ENCODE peak calls at places on chromosomes 7 and 10, in six cellular contexts. One of them, this sample, is unnamed.

GRCh38 chr7:31092606-31093005 is 40.5 kb downstream of the ADCYAP1R1 start:
- DNase-seq in left lung: no peak
- DNase-seq in astrocyte: no peak
- DNase-seq in Panc1: no peak
- DNase-seq in MM.1S: no peak
- DNase-seq in tibial nerve: no peak
- DNase-seq in this sample: no peak

GRCh38 chr10:54469587-54470323 is 331.3 kb downstream of the PCDH15 start:
- DNase-seq in tibial nerve: no peak
- DNase-seq in MM.1S: peak; percentile 84
- DNase-seq in left lung: no peak
- DNase-seq in Panc1: no peak
- DNase-seq in astrocyte: no peak
- DNase-seq in this sample: no peak

GRCh38 chr7:46881507-46882127 is 700.3 kb downstream of the TNS3 start:
- DNase-seq in astrocyte: no peak
- DNase-seq in Panc1: no peak
- DNase-seq in tibial nerve: no peak
- DNase-seq in MM.1S: no peak
- DNase-seq in left lung: no peak
- DNase-seq in this sample: no peak

GRCh38 chr7:119514326-119514725 is 758.6 kb upstream of the KCND2 start:
- DNase-seq in astrocyte: no peak
- DNase-seq in left lung: no peak
- DNase-seq in Panc1: no peak
- DNase-seq in MM.1S: no peak
- DNase-seq in tibial nerve: no peak
- DNase-seq in this sample: no peak

GRCh38 chr10:33746176-33746575 is 411.7 kb upstream of the NRP1 start:
- DNase-seq in MM.1S: no peak
- DNase-seq in left lung: no peak
- DNase-seq in Panc1: no peak
- DNase-seq in astrocyte: no peak
- DNase-seq in tibial nerve: no peak
- DNase-seq in this sample: no peak

GRCh38 chr7:159109092-159110035 is 35.3 kb downstream of the VIPR2 start:
- DNase-seq in astrocyte: no peak
- DNase-seq in left lung: no peak
- DNase-seq in MM.1S: peak; percentile 18
- DNase-seq in tibial nerve: no peak
- DNase-seq in Panc1: no peak
- DNase-seq in this sample: peak; percentile 27

GRCh38 chr10:55263327-55263726 is 462.3 kb upstream of the PCDH15 start:
- DNase-seq in left lung: no peak
- DNase-seq in Panc1: no peak
- DNase-seq in tibial nerve: no peak
- DNase-seq in MM.1S: no peak
- DNase-seq in astrocyte: no peak
- DNase-seq in this sample: no peak

GRCh38 chr10:5442056-5442989 is 30.0 kb downstream of the NET1 start:
- DNase-seq in left lung: no peak
- DNase-seq in tibial nerve: no peak
- DNase-seq in astrocyte: no peak
- DNase-seq in MM.1S: peak; percentile 51
- DNase-seq in Panc1: no peak
- DNase-seq in this sample: peak; percentile 59

GRCh38 chr7:12771378-12771877 is 84.0 kb downstream of the ARL4A start:
- DNase-seq in tibial nerve: no peak
- DNase-seq in astrocyte: peak; percentile 88
- DNase-seq in left lung: peak; percentile 33
- DNase-seq in MM.1S: no peak
- DNase-seq in Panc1: no peak
- DNase-seq in this sample: peak; percentile 72

GRCh38 chr10:6350609-6351008 is 147.9 kb downstream of the PFKFB3 start:
- DNase-seq in Panc1: no peak
- DNase-seq in tibial nerve: no peak
- DNase-seq in astrocyte: no peak
- DNase-seq in left lung: no peak
- DNase-seq in MM.1S: no peak
- DNase-seq in this sample: no peak

GRCh38 chr7:70392870-70393269 is 739.1 kb upstream of the GALNT17 start:
- DNase-seq in left lung: no peak
- DNase-seq in Panc1: no peak
- DNase-seq in tibial nerve: no peak
- DNase-seq in MM.1S: no peak
- DNase-seq in astrocyte: no peak
- DNase-seq in this sample: no peak

GRCh38 chr7:70387197-70387596 is 744.7 kb upstream of the GALNT17 start:
- DNase-seq in MM.1S: no peak
- DNase-seq in left lung: no peak
- DNase-seq in Panc1: no peak
- DNase-seq in astrocyte: no peak
- DNase-seq in tibial nerve: no peak
- DNase-seq in this sample: no peak

GRCh38 chr7:70389752-70390151 is 742.2 kb upstream of the GALNT17 start:
- DNase-seq in tibial nerve: no peak
- DNase-seq in astrocyte: peak; percentile 37
- DNase-seq in left lung: no peak
- DNase-seq in Panc1: no peak
- DNase-seq in MM.1S: no peak
- DNase-seq in this sample: no peak

GRCh38 chr7:70392282-70392681 is 739.7 kb upstream of the GALNT17 start:
- DNase-seq in MM.1S: no peak
- DNase-seq in tibial nerve: no peak
- DNase-seq in left lung: no peak
- DNase-seq in astrocyte: peak; percentile 59
- DNase-seq in Panc1: no peak
- DNase-seq in this sample: no peak

GRCh38 chr7:70390251-70390650 is 741.7 kb upstream of the GALNT17 start:
- DNase-seq in left lung: no peak
- DNase-seq in astrocyte: peak; percentile 70
- DNase-seq in MM.1S: no peak
- DNase-seq in Panc1: no peak
- DNase-seq in tibial nerve: peak; percentile 17
- DNase-seq in this sample: no peak
- H3K4me3 ChIP-seq in left lung: no peak overlapping the region
- H3K4me3 ChIP-seq in astrocyte: no peak overlapping the region
- H3K4me3 ChIP-seq in MM.1S: no peak overlapping the region
- H3K4me3 ChIP-seq in Panc1: no peak overlapping the region
- H3K4me3 ChIP-seq in tibial nerve: no peak overlapping the region
- H3K4me3 ChIP-seq in this sample: no peak overlapping the region

GRCh38 chr7:42527004-42527403 is 290.0 kb upstream of the GLI3 start:
- DNase-seq in left lung: no peak
- DNase-seq in astrocyte: peak; percentile 4
- DNase-seq in tibial nerve: no peak
- DNase-seq in MM.1S: no peak
- DNase-seq in Panc1: no peak
- DNase-seq in this sample: no peak

GRCh38 chr7:42522227-42522991 is 285.4 kb upstream of the GLI3 start:
- DNase-seq in Panc1: no peak
- DNase-seq in left lung: peak; percentile 34
- DNase-seq in astrocyte: peak; percentile 8
- DNase-seq in MM.1S: peak; percentile 46
- DNase-seq in tibial nerve: no peak
- DNase-seq in this sample: no peak
- TF ChIP-seq CTCF in Panc1: no peak
- TF ChIP-seq CTCF in left lung: no peak
- TF ChIP-seq CTCF in astrocyte: no peak
- TF ChIP-seq CTCF in MM.1S: no peak
- TF ChIP-seq CTCF in tibial nerve: peak; percentile 15
- TF ChIP-seq CTCF in this sample: no peak

GRCh38 chr10:68151453-68151852 is 42.2 kb downstream of the MYPN start:
- DNase-seq in left lung: no peak
- DNase-seq in Panc1: no peak
- DNase-seq in MM.1S: no peak
- DNase-seq in astrocyte: no peak
- DNase-seq in tibial nerve: no peak
- DNase-seq in this sample: no peak
- H3K4me3 ChIP-seq in left lung: no peak overlapping the region
- H3K4me3 ChIP-seq in Panc1: no peak overlapping the region
- H3K4me3 ChIP-seq in MM.1S: no peak overlapping the region
- H3K4me3 ChIP-seq in astrocyte: no peak overlapping the region
- H3K4me3 ChIP-seq in tibial nerve: no peak overlapping the region
- H3K4me3 ChIP-seq in this sample: no peak overlapping the region

DNA sequence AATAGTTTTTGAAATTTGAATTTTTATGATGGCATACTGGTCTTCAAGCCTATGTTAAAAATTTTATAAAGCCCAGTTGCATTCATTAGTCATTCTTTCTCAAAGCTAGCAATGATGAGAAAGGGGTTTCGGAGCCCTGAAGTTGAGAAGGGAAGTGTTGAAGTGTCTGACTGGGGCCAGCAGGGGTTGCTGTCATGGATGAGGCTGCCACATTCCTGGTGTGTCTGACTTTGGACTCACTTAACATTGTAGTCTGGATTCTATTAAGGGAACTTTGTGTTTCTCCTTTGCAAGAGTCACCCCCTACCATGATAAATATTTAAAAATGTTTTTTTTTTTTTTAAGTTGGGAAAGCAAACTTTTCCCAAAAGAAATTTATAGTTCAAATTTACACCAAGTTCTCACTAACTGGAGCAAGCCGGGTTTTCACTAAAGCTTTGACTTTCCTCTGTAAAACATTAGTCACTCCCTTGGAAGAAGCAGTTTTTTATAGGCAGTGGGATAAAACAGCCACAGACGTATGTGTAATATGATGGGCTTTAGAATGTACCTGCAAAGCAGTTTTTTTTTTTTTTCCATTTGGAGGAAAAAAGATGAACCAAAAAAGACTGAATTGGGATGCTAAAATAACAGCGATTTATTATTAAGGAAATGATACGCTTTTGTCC is 243.6 kb downstream of the TWIST1 start:
- DNase-seq in tibial nerve: no peak
- DNase-seq in Panc1: no peak
- DNase-seq in left lung: no peak
- DNase-seq in astrocyte: no peak
- DNase-seq in MM.1S: no peak
- DNase-seq in this sample: no peak
- TF ChIP-seq CTCF in tibial nerve: no peak
- TF ChIP-seq CTCF in Panc1: peak; percentile 56
- TF ChIP-seq CTCF in left lung: no peak
- TF ChIP-seq CTCF in astrocyte: peak; percentile 23
- TF ChIP-seq CTCF in MM.1S: no peak
- TF ChIP-seq CTCF in this sample: peak; percentile 36

DNA sequence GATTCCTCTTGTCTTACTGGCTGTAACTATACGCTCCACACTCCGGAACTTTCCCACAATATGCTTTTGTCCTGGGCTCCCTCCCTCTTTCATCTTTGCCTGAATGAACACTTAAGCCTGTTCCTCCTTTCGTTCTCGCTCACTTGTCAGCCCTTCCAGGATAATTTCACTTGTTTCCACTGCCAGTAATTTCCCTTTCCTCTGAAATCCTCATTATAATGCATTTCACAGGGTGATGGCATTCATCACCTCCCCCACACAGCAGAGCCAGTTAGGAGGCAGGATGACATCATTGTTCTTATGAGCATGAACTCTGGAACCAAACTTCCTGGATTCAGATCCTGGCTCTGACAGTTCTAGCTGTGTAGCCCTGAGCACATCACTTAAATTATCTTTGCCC is 372.6 kb downstream of the GPR158 start:
- DNase-seq in tibial nerve: no peak
- DNase-seq in astrocyte: peak; percentile 66
- DNase-seq in Panc1: no peak
- DNase-seq in left lung: no peak
- DNase-seq in MM.1S: no peak
- DNase-seq in this sample: no peak
- H3K4me3 ChIP-seq in tibial nerve: no peak overlapping the region
- H3K4me3 ChIP-seq in astrocyte: peak overlapping the region; percentile 23
- H3K4me3 ChIP-seq in Panc1: no peak overlapping the region
- H3K4me3 ChIP-seq in left lung: no peak overlapping the region
- H3K4me3 ChIP-seq in MM.1S: no peak overlapping the region
- H3K4me3 ChIP-seq in this sample: no peak overlapping the region

GRCh38 chr7:17651926-17652385 is 288.3 kb downstream of the SNX13 start:
- DNase-seq in MM.1S: no peak
- DNase-seq in tibial nerve: no peak
- DNase-seq in astrocyte: peak; percentile 91
- DNase-seq in left lung: no peak
- DNase-seq in Panc1: no peak
- DNase-seq in this sample: no peak

GRCh38 chr7:17645500-17645899 is 294.8 kb downstream of the SNX13 start:
- DNase-seq in MM.1S: no peak
- DNase-seq in tibial nerve: no peak
- DNase-seq in Panc1: no peak
- DNase-seq in astrocyte: no peak
- DNase-seq in left lung: no peak
- DNase-seq in this sample: no peak

GRCh38 chr7:17651296-17651695 is 289.0 kb downstream of the SNX13 start:
- DNase-seq in MM.1S: no peak
- DNase-seq in astrocyte: no peak
- DNase-seq in tibial nerve: no peak
- DNase-seq in left lung: no peak
- DNase-seq in Panc1: no peak
- DNase-seq in this sample: no peak

GRCh38 chr7:17640730-17641377 is 299.4 kb downstream of the SNX13 start:
- DNase-seq in Panc1: no peak
- DNase-seq in MM.1S: peak; percentile 34
- DNase-seq in astrocyte: no peak
- DNase-seq in left lung: no peak
- DNase-seq in tibial nerve: no peak
- DNase-seq in this sample: peak; percentile 7

GRCh38 chr7:17646181-17646956 is 293.9 kb downstream of the SNX13 start:
- DNase-seq in tibial nerve: no peak
- DNase-seq in left lung: no peak
- DNase-seq in MM.1S: no peak
- DNase-seq in Panc1: peak; percentile 69
- DNase-seq in astrocyte: peak; percentile 40
- DNase-seq in this sample: peak; percentile 6
- TF ChIP-seq CTCF in tibial nerve: peak; percentile 35
- TF ChIP-seq CTCF in left lung: no peak
- TF ChIP-seq CTCF in MM.1S: no peak
- TF ChIP-seq CTCF in Panc1: peak; percentile 66
- TF ChIP-seq CTCF in astrocyte: peak; percentile 45
- TF ChIP-seq CTCF in this sample: peak; percentile 44

GRCh38 chr7:152035807-152036206 is 10.3 kb downstream of the GALNT11 start:
- DNase-seq in left lung: no peak
- DNase-seq in MM.1S: no peak
- DNase-seq in tibial nerve: no peak
- DNase-seq in astrocyte: no peak
- DNase-seq in Panc1: no peak
- DNase-seq in this sample: no peak
- H3K4me3 ChIP-seq in left lung: no peak overlapping the region
- H3K4me3 ChIP-seq in MM.1S: no peak overlapping the region
- H3K4me3 ChIP-seq in tibial nerve: no peak overlapping the region
- H3K4me3 ChIP-seq in astrocyte: no peak overlapping the region
- H3K4me3 ChIP-seq in Panc1: no peak overlapping the region
- H3K4me3 ChIP-seq in this sample: no peak overlapping the region

GRCh38 chr7:95718556-95719410 is 53.6 kb upstream of the DYNC1I1 start:
- DNase-seq in MM.1S: peak; percentile 58
- DNase-seq in left lung: no peak
- DNase-seq in Panc1: peak; percentile 13
- DNase-seq in tibial nerve: no peak
- DNase-seq in astrocyte: no peak
- DNase-seq in this sample: peak; percentile 15
- TF ChIP-seq CTCF in MM.1S: peak; percentile 64
- TF ChIP-seq CTCF in left lung: no peak
- TF ChIP-seq CTCF in Panc1: peak; percentile 37
- TF ChIP-seq CTCF in tibial nerve: peak; percentile 16
- TF ChIP-seq CTCF in astrocyte: peak; percentile 45
- TF ChIP-seq CTCF in this sample: peak; percentile 62